ENCODE peak calls at places on chromosomes 2 and 18, in ten cellular contexts. One of them, this sample, is unnamed. For H4K20me1, the result is how much of the 10 kb centered on the place peaks cover.

GRCh38 chr2:19874726-19875125 is 27.1 kb downstream of the TTC32 start:
- DNase-seq in HCT116: no peak
- DNase-seq in HepG2: no peak
- DNase-seq in MM.1S: no peak
- DNase-seq in OCI-LY7: no peak
- DNase-seq in GM23248: no peak
- DNase-seq in neural progenitor cell: no peak
- DNase-seq in astrocyte: no peak
- DNase-seq in GM23338: no peak
- DNase-seq in PC-3: no peak
- DNase-seq in this sample: no peak

GRCh38 chr18:61972389-61973264 is 79.8 kb upstream of the RNF152 start:
- DNase-seq in PC-3: no peak
- DNase-seq in GM23338: no peak
- DNase-seq in HepG2: no peak
- DNase-seq in neural progenitor cell: peak
- DNase-seq in OCI-LY7: peak
- DNase-seq in MM.1S: peak
- DNase-seq in GM23248: no peak
- DNase-seq in astrocyte: no peak
- DNase-seq in HCT116: no peak
- DNase-seq in this sample: no peak

GRCh38 chr2:54945401-54946219 is 104.6 kb downstream of the RTN4 start:
- DNase-seq in GM23248: peak
- DNase-seq in HCT116: no peak
- DNase-seq in HepG2: peak
- DNase-seq in OCI-LY7: no peak
- DNase-seq in neural progenitor cell: no peak
- DNase-seq in MM.1S: peak
- DNase-seq in PC-3: peak
- DNase-seq in astrocyte: peak
- DNase-seq in GM23338: no peak
- DNase-seq in this sample: no peak

GRCh38 chr18:55779711-55780590 is 192.0 kb upstream of the TCF4 start:
- DNase-seq in MM.1S: no peak
- DNase-seq in astrocyte: no peak
- DNase-seq in GM23338: peak
- DNase-seq in neural progenitor cell: peak
- DNase-seq in PC-3: no peak
- DNase-seq in GM23248: peak
- DNase-seq in HCT116: no peak
- DNase-seq in HepG2: no peak
- DNase-seq in OCI-LY7: peak
- DNase-seq in this sample: peak

GRCh38 chr2:113157108-113157896 is 16.5 kb upstream of the PSD4 start:
- DNase-seq in MM.1S: no peak
- DNase-seq in GM23338: peak
- DNase-seq in PC-3: peak
- DNase-seq in HepG2: no peak
- DNase-seq in OCI-LY7: no peak
- DNase-seq in GM23248: peak
- DNase-seq in neural progenitor cell: peak
- DNase-seq in HCT116: no peak
- DNase-seq in astrocyte: peak
- DNase-seq in this sample: peak

GRCh38 chr2:197867630-197868029 is 63.2 kb downstream of the PLCL1 start:
- DNase-seq in GM23248: no peak
- DNase-seq in PC-3: no peak
- DNase-seq in HepG2: no peak
- DNase-seq in astrocyte: no peak
- DNase-seq in MM.1S: no peak
- DNase-seq in GM23338: no peak
- DNase-seq in neural progenitor cell: no peak
- DNase-seq in HCT116: no peak
- DNase-seq in OCI-LY7: no peak
- DNase-seq in this sample: no peak

GRCh38 chr2:106708189-106708588 is 177.8 kb downstream of the ST6GAL2 start:
- DNase-seq in HCT116: no peak
- DNase-seq in HepG2: no peak
- DNase-seq in astrocyte: no peak
- DNase-seq in MM.1S: no peak
- DNase-seq in neural progenitor cell: no peak
- DNase-seq in OCI-LY7: no peak
- DNase-seq in PC-3: no peak
- DNase-seq in GM23248: no peak
- DNase-seq in GM23338: no peak
- DNase-seq in this sample: no peak

GRCh38 chr18:9380571-9381390 is 46.2 kb downstream of the TWSG1 start:
- DNase-seq in GM23338: no peak
- DNase-seq in astrocyte: peak
- DNase-seq in OCI-LY7: no peak
- DNase-seq in GM23248: peak
- DNase-seq in MM.1S: no peak
- DNase-seq in HCT116: no peak
- DNase-seq in HepG2: no peak
- DNase-seq in PC-3: no peak
- DNase-seq in neural progenitor cell: peak
- DNase-seq in this sample: no peak

GRCh38 chr18:22363867-22364463 is 53.8 kb downstream of the CTAGE1 start:
- DNase-seq in GM23338: no peak
- DNase-seq in OCI-LY7: no peak
- DNase-seq in GM23248: no peak
- DNase-seq in astrocyte: no peak
- DNase-seq in HCT116: no peak
- DNase-seq in neural progenitor cell: no peak
- DNase-seq in MM.1S: no peak
- DNase-seq in HepG2: no peak
- DNase-seq in PC-3: peak
- DNase-seq in this sample: no peak

GRCh38 chr2:14944562-14945346 is 312.2 kb downstream of the LRATD1 start:
- DNase-seq in HepG2: peak
- DNase-seq in neural progenitor cell: peak
- DNase-seq in GM23248: peak
- DNase-seq in PC-3: peak
- DNase-seq in HCT116: peak
- DNase-seq in OCI-LY7: peak
- DNase-seq in MM.1S: peak
- DNase-seq in GM23338: peak
- DNase-seq in astrocyte: peak
- DNase-seq in this sample: peak

GRCh38 chr2:201972621-201973255 is 60.9 kb upstream of the FZD7 start:
- DNase-seq in HCT116: no peak
- DNase-seq in astrocyte: no peak
- DNase-seq in GM23248: no peak
- DNase-seq in MM.1S: no peak
- DNase-seq in GM23338: peak
- DNase-seq in neural progenitor cell: peak
- DNase-seq in PC-3: no peak
- DNase-seq in OCI-LY7: no peak
- DNase-seq in HepG2: no peak
- DNase-seq in this sample: no peak

GRCh38 chr2:171523339-171523931 is 1.2 kb downstream of the CYBRD1 start:
- DNase-seq in astrocyte: peak
- DNase-seq in PC-3: peak
- DNase-seq in GM23338: peak
- DNase-seq in HepG2: peak
- DNase-seq in OCI-LY7: no peak
- DNase-seq in MM.1S: no peak
- DNase-seq in neural progenitor cell: peak
- DNase-seq in HCT116: peak
- DNase-seq in GM23248: peak
- DNase-seq in this sample: peak

DNA sequence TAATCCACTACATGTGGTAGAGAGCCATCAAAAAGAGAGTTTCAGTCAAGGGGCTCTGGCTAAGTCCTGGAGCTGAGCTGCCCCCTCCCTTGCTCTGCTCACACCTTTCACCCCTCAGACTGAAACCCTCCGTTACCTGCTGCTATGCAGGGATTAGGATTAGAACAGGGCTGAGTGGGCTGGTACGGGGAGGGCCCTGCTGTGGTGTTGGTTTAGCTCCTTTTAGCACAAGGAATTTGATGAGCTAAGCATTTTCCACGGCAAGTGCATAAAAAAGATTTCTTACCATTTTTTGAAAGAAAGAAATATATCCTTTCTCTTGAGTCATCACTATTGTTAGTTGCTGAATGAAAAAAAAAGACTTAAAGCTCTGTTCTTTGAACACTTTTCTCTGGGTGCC is 46.3 kb downstream of the TCF7L1 start:
- DNase-seq in astrocyte: no peak
- DNase-seq in GM23248: no peak
- DNase-seq in HCT116: no peak
- DNase-seq in PC-3: no peak
- DNase-seq in HepG2: no peak
- DNase-seq in GM23338: no peak
- DNase-seq in MM.1S: peak
- DNase-seq in OCI-LY7: no peak
- DNase-seq in neural progenitor cell: peak
- DNase-seq in this sample: no peak
- H4K20me1 ChIP-seq in astrocyte: half or more
- H4K20me1 ChIP-seq in GM23248: under half
- H4K20me1 ChIP-seq in HCT116: under half
- H4K20me1 ChIP-seq in PC-3: under half
- H4K20me1 ChIP-seq in HepG2: under half
- H4K20me1 ChIP-seq in GM23338: half or more
- H4K20me1 ChIP-seq in MM.1S: under half
- H4K20me1 ChIP-seq in OCI-LY7: under half
- H4K20me1 ChIP-seq in neural progenitor cell: under half
- H4K20me1 ChIP-seq in this sample: under half

DNA sequence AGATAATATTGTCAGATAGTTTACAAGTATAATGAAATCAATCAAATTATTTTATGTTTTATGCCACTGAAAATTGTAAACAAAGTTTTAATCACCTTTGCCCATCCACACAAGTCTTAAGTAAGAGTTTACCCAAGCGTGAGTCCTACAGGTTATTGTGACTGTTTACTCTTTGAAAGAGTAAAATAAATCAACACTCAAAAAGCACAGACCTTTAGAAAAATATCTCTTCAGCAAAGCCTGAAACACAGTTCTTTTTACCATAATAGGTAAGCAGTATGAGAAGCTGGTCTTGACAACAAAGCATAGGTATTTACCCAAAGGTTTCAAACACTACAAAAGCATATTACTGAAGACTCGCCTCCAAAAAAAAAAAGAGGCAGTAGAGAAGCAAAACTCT is 3.7 kb downstream of the ROCK2 start:
- DNase-seq in HCT116: no peak
- DNase-seq in GM23338: no peak
- DNase-seq in HepG2: no peak
- DNase-seq in astrocyte: no peak
- DNase-seq in PC-3: no peak
- DNase-seq in GM23248: no peak
- DNase-seq in OCI-LY7: no peak
- DNase-seq in MM.1S: no peak
- DNase-seq in neural progenitor cell: no peak
- DNase-seq in this sample: no peak
- H4K20me1 ChIP-seq in HCT116: under half
- H4K20me1 ChIP-seq in GM23338: under half
- H4K20me1 ChIP-seq in HepG2: half or more
- H4K20me1 ChIP-seq in astrocyte: half or more
- H4K20me1 ChIP-seq in PC-3: half or more
- H4K20me1 ChIP-seq in GM23248: under half
- H4K20me1 ChIP-seq in OCI-LY7: under half
- H4K20me1 ChIP-seq in MM.1S: under half
- H4K20me1 ChIP-seq in neural progenitor cell: under half
- H4K20me1 ChIP-seq in this sample: half or more

GRCh38 chr2:36357506-36358316 is 2.1 kb downstream of the CRIM1 start:
- DNase-seq in astrocyte: peak
- DNase-seq in PC-3: peak
- DNase-seq in OCI-LY7: peak
- DNase-seq in HCT116: peak
- DNase-seq in neural progenitor cell: peak
- DNase-seq in GM23248: peak
- DNase-seq in GM23338: peak
- DNase-seq in MM.1S: no peak
- DNase-seq in HepG2: peak
- DNase-seq in this sample: peak

GRCh38 chr2:36360063-36360462 is 4.5 kb downstream of the CRIM1 start:
- DNase-seq in PC-3: peak
- DNase-seq in neural progenitor cell: no peak
- DNase-seq in OCI-LY7: no peak
- DNase-seq in astrocyte: no peak
- DNase-seq in GM23248: peak
- DNase-seq in HCT116: no peak
- DNase-seq in GM23338: no peak
- DNase-seq in HepG2: no peak
- DNase-seq in MM.1S: no peak
- DNase-seq in this sample: no peak

GRCh38 chr2:36358317-36358659 is 2.7 kb downstream of the CRIM1 start:
- DNase-seq in HCT116: no peak
- DNase-seq in MM.1S: no peak
- DNase-seq in GM23248: peak
- DNase-seq in astrocyte: peak
- DNase-seq in HepG2: no peak
- DNase-seq in PC-3: peak
- DNase-seq in OCI-LY7: no peak
- DNase-seq in GM23338: no peak
- DNase-seq in neural progenitor cell: no peak
- DNase-seq in this sample: no peak

GRCh38 chr2:36360834-36361233 is 5.3 kb downstream of the CRIM1 start:
- DNase-seq in MM.1S: no peak
- DNase-seq in OCI-LY7: no peak
- DNase-seq in astrocyte: no peak
- DNase-seq in neural progenitor cell: no peak
- DNase-seq in HepG2: no peak
- DNase-seq in HCT116: no peak
- DNase-seq in GM23338: no peak
- DNase-seq in PC-3: no peak
- DNase-seq in GM23248: no peak
- DNase-seq in this sample: no peak

GRCh38 chr2:36359006-36359580 is 3.5 kb downstream of the CRIM1 start:
- DNase-seq in PC-3: peak
- DNase-seq in GM23248: peak
- DNase-seq in astrocyte: no peak
- DNase-seq in OCI-LY7: peak
- DNase-seq in HepG2: no peak
- DNase-seq in MM.1S: peak
- DNase-seq in GM23338: no peak
- DNase-seq in neural progenitor cell: no peak
- DNase-seq in HCT116: no peak
- DNase-seq in this sample: no peak
- H4K20me1 ChIP-seq in PC-3: half or more
- H4K20me1 ChIP-seq in GM23248: under half
- H4K20me1 ChIP-seq in astrocyte: half or more
- H4K20me1 ChIP-seq in OCI-LY7: under half
- H4K20me1 ChIP-seq in HepG2: half or more
- H4K20me1 ChIP-seq in MM.1S: under half
- H4K20me1 ChIP-seq in GM23338: under half
- H4K20me1 ChIP-seq in neural progenitor cell: under half
- H4K20me1 ChIP-seq in HCT116: under half
- H4K20me1 ChIP-seq in this sample: under half

DNA sequence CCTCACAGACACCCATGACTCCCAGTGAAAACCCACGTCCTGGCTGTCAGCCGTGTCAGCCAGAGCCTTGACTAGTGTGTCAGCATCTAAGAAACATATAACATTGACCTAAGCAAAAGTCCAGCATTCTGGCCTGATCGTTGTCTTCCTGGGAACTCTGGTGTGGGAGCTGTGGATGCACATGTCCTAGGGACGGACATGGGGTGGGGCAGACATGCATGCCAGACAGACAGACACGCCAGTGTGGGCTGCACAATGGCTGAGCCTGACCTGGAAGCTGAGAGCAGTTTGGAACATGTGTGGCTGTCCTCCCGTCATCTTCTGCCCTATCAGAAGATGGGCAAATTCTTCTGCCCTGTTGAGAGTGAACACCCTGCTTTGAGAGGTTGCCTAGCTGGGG is 245.5 kb downstream of the FAM210A start:
- DNase-seq in MM.1S: no peak
- DNase-seq in OCI-LY7: no peak
- DNase-seq in HCT116: no peak
- DNase-seq in GM23248: no peak
- DNase-seq in neural progenitor cell: no peak
- DNase-seq in astrocyte: no peak
- DNase-seq in PC-3: no peak
- DNase-seq in HepG2: no peak
- DNase-seq in GM23338: no peak
- DNase-seq in this sample: no peak
- H4K20me1 ChIP-seq in MM.1S: under half
- H4K20me1 ChIP-seq in OCI-LY7: under half
- H4K20me1 ChIP-seq in HCT116: under half
- H4K20me1 ChIP-seq in GM23248: under half
- H4K20me1 ChIP-seq in neural progenitor cell: under half
- H4K20me1 ChIP-seq in astrocyte: under half
- H4K20me1 ChIP-seq in PC-3: under half
- H4K20me1 ChIP-seq in HepG2: under half
- H4K20me1 ChIP-seq in GM23338: under half
- H4K20me1 ChIP-seq in this sample: under half